ENCODE peak calls at places on chromosomes 3 and 15, in five cellular contexts. T is RWPE1; L is mesothelial cell of epicardium; M is activated CD8-positive, alpha-beta T cell treated with anti-CD3 and anti-CD28 coated beads for 36 hours; N is psoas muscle. U is an unnamed sample.

GRCh38 chr3:197906850-197907187 is 43.2 kb upstream of the RPL35A start:
- DNase-seq in T (no peak), N (no peak), M (no peak), L (no peak), U (no peak)

GRCh38 chr3:49124203-49124602 is 3.6 kb upstream of the USP19 start:
- DNase-seq in N (no peak), L (no peak), M (no peak), T (no peak), U (no peak)

GRCh38 chr3:23046536-23046935 is 156.6 kb upstream of the UBE2E2 start:
- DNase-seq in T (no peak), N (no peak), M (no peak), L (no peak), U (no peak)

GRCh38 chr15:99137111-99137546 is 32.2 kb downstream of the SYNM start:
- DNase-seq in M (no peak), T (no peak), N (no peak), L (peak; percentile 27), U (no peak)

GRCh38 chr3:13698498-13698897 is 149.6 kb downstream of the FBLN2 start:
- DNase-seq in N (no peak), L (no peak), T (no peak), M (no peak), U (no peak)

GRCh38 chr3:51621091-51621892 is 49.8 kb upstream of the TEX264 start:
- DNase-seq in N (no peak), T (no peak), L (no peak), M (no peak), U (no peak)

GRCh38 chr15:41337631-41338522 is 5.2 kb downstream of the NUSAP1 start:
- DNase-seq in M (no peak), N (no peak), T (no peak), L (no peak), U (no peak)

GRCh38 chr3:57816471-57817105 is 60.5 kb downstream of the SLMAP start:
- DNase-seq in L (no peak), N (no peak), M (no peak), T (no peak), U (no peak)

GRCh38 chr15:90845201-90845949 is 23.0 kb upstream of the FURIN start:
- DNase-seq in T (peak; percentile 47), L (no peak), N (no peak), M (peak; percentile 84), U (no peak)

GRCh38 chr3:42043116-42043796 is 47.9 kb upstream of the TRAK1 start:
- DNase-seq in L (peak; percentile 58), M (no peak), N (no peak), T (no peak), U (no peak)

GRCh38 chr3:65173841-65174240 is 486.0 kb upstream of the ADAMTS9 start:
- DNase-seq in N (no peak), M (no peak), L (no peak), T (no peak), U (no peak)

GRCh38 chr15:70033529-70034140 is 64.1 kb downstream of the TLE3 start:
- DNase-seq in M (no peak), N (no peak), T (peak; percentile 51), L (peak; percentile 67), U (no peak)

GRCh38 chr3:61577760-61578159 is 16.4 kb downstream of the PTPRG start:
- DNase-seq in N (no peak), L (no peak), T (no peak), M (no peak), U (no peak)

GRCh38 chr3:183400352-183400751 is 28.1 kb downstream of the MCF2L2 start:
- DNase-seq in L (no peak), N (no peak), T (no peak), M (no peak), U (peak; percentile 33)

GRCh38 chr15:99605490-99605931 is 39.7 kb downstream of the MEF2A start:
- DNase-seq in L (no peak), T (peak; percentile 71), N (no peak), M (no peak), U (no peak)

GRCh38 chr3:43214616-43215015 is 71.7 kb upstream of the SNRK start:
- DNase-seq in L (no peak), N (no peak), T (peak; percentile 67), M (no peak), U (no peak)

GRCh38 chr3:43215138-43215537 is 71.2 kb upstream of the SNRK start:
- DNase-seq in M (no peak), N (no peak), T (no peak), L (no peak), U (no peak)

GRCh38 chr3:43217206-43217605 is 69.1 kb upstream of the SNRK start:
- DNase-seq in M (no peak), N (no peak), T (no peak), L (no peak), U (no peak)

GRCh38 chr3:43217633-43218032 is 68.7 kb upstream of the SNRK start:
- DNase-seq in N (no peak), L (no peak), M (no peak), T (no peak), U (no peak)

GRCh38 chr3:43215684-43216336 is 70.5 kb upstream of the SNRK start:
- DNase-seq in T (no peak), N (no peak), L (no peak), M (no peak), U (no peak)
- TF ChIP-seq CTCF in T (no peak), N (no peak), L (no peak), M (peak; percentile 39), U (no peak)

GRCh38 chr3:182364723-182365650 is 428.3 kb upstream of the ATP11B start:
- DNase-seq in T (peak; percentile 78), L (peak; percentile 38), N (no peak), M (no peak), U (no peak)

GRCh38 chr3:182369861-182370260 is 423.4 kb upstream of the ATP11B start:
- DNase-seq in N (no peak), M (no peak), T (no peak), L (no peak), U (no peak)

GRCh38 chr3:182375921-182376320 is 417.4 kb upstream of the ATP11B start:
- DNase-seq in L (no peak), M (no peak), T (no peak), N (no peak), U (no peak)

GRCh38 chr3:182366746-182367145 is 426.6 kb upstream of the ATP11B start:
- DNase-seq in L (no peak), T (no peak), M (no peak), N (no peak), U (no peak)

GRCh38 chr3:182370949-182371348 is 422.4 kb upstream of the ATP11B start:
- DNase-seq in T (peak; percentile 50), L (no peak), M (no peak), N (no peak), U (no peak)
- TF ChIP-seq CTCF in T (no peak), L (no peak), M (no peak), N (no peak), U (no peak)

GRCh38 chr3:84974347-84974746 is 15.6 kb downstream of the CADM2 start:
- DNase-seq in L (no peak), T (no peak), N (no peak), M (no peak), U (no peak)
- TF ChIP-seq CTCF in L (no peak), T (no peak), N (peak; percentile 13), M (no peak), U (peak; percentile 36)

GRCh38 chr3:128851601-128852000 is 27.8 kb upstream of the ACAD9 start:
- DNase-seq in N (no peak), M (no peak), L (no peak), T (no peak), U (no peak)
- TF ChIP-seq CTCF in N (no peak), M (no peak), L (no peak), T (no peak), U (no peak)

GRCh38 chr3:39277893-39278615 is 1.8 kb downstream of the CX3CR1 start:
- DNase-seq in T (no peak), L (no peak), N (no peak), M (no peak), U (no peak)
- TF ChIP-seq CTCF in T (no peak), L (no peak), N (no peak), M (no peak), U (no peak)

DNA sequence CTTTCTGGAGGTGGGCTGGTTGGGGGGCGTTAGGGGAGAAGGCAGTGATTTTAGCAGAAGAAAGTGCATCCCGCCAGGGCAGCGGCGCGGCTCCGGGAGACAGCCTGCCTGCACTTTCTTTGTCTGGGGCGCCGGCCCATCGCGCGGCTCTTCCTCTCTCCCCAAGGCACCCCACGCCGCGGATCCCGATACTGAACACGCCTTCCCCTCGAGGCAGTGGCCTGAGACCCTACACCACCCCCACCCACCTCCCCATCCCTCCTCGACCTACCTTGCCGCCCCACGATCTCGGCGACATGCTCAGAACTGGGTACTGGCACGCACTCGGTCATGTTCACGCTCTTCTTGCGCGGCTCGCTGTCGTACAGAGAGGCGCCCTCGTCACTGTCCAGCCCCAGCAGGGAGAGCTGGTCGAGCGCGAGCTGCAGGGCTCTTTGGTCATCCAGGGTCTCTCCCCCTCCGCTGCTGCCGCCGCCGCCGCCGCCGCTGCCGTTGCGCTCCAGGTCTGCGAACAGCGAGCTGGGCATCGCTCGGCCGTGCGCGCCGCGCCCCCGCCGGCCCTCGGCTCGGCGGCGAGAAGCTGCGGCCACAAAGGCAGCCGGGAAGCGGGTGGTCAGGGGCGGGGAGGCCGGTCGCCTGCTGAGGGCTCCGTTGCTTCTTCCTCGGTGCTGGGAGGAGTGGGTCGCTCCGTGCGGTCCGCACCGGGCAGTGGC is 483 bp downstream of the MEX3B start:
- DNase-seq in L (peak; percentile 48), T (peak; percentile 33), M (peak; percentile 37), N (peak; percentile 67), U (no peak)
- TF ChIP-seq CTCF in L (no peak), T (no peak), M (no peak), N (no peak), U (no peak)